ENCODE peak calls at places on chromosomes 6 and 20, in ten cellular contexts. J, S, C, A, T, Q, N, V, Z and P are unnamed samples.

GRCh38 chr6:150301871-150302800 is 66.7 kb upstream of the IYD start:
- DNase-seq in A (no peak), C (no peak), V (no peak), S (no peak), Q (no peak), T (no peak), Z (no peak), J (peak; percentile 84), N (no peak), P (no peak)

GRCh38 chr20:17636523-17637412 is 45.3 kb downstream of the RRBP1 start:
- DNase-seq in Z (no peak), J (no peak), T (peak; percentile 90), V (peak; percentile 84), Q (no peak), S (no peak), N (no peak), C (no peak), A (no peak), P (no peak)

GRCh38 chr6:159309723-159310122 is 140.5 kb downstream of the FNDC1 start:
- DNase-seq in Z (no peak), S (no peak), V (no peak), N (no peak), A (no peak), T (no peak), Q (no peak), J (no peak), C (no peak), P (no peak)

GRCh38 chr6:13315896-13316295 is 12.4 kb downstream of the TBC1D7 start:
- DNase-seq in Q (no peak), T (no peak), Z (no peak), S (no peak), A (no peak), C (no peak), J (no peak), V (no peak), N (no peak), P (no peak)

GRCh38 chr6:75893058-75893775 is 144.2 kb downstream of the MYO6 start:
- DNase-seq in S (no peak), A (no peak), Q (peak; percentile 81), C (no peak), N (no peak), V (peak; percentile 14), T (no peak), J (peak; percentile 36), Z (no peak), P (peak; percentile 78)

GRCh38 chr6:98470821-98471220 is 363.6 kb upstream of the POU3F2 start:
- DNase-seq in T (no peak), V (peak; percentile 1), C (no peak), S (no peak), J (no peak), Z (no peak), N (no peak), Q (no peak), A (no peak), P (no peak)

GRCh38 chr6:83518946-83519489 is 6.7 kb downstream of the PRSS35 start:
- DNase-seq in J (no peak), C (no peak), A (no peak), T (no peak), Q (no peak), V (no peak), N (no peak), S (no peak), Z (no peak), P (peak; percentile 43)

GRCh38 chr20:1876217-1876921 is 18.8 kb upstream of the SIRPA start:
- DNase-seq in S (no peak), Z (no peak), T (no peak), Q (no peak), A (no peak), V (peak; percentile 58), N (no peak), J (peak; percentile 75), C (no peak), P (no peak)

GRCh38 chr6:48542191-48542590 is 431.2 kb upstream of the PTCHD4 start:
- DNase-seq in Q (no peak), C (no peak), N (no peak), J (no peak), S (no peak), Z (no peak), V (no peak), T (no peak), A (no peak), P (no peak)

GRCh38 chr6:26743941-26744699 is 84.6 kb upstream of the ZNF322 start:
- DNase-seq in T (no peak), A (no peak), V (peak; percentile 54), C (no peak), N (no peak), Z (no peak), Q (no peak), J (no peak), S (no peak), P (no peak)

GRCh38 chr6:35782424-35782823 is 1.6 kb downstream of the CLPSL1 start:
- DNase-seq in Q (no peak), V (no peak), C (no peak), S (no peak), Z (no peak), N (no peak), J (peak; percentile 63), A (no peak), T (no peak), P (no peak)

GRCh38 chr6:12725263-12725662 is 8.7 kb downstream of the PHACTR1 start:
- DNase-seq in S (no peak), Z (no peak), A (no peak), V (no peak), J (no peak), T (no peak), Q (no peak), C (no peak), N (no peak), P (no peak)

GRCh38 chr6:20669571-20670314 is 135.5 kb downstream of the CDKAL1 start:
- DNase-seq in A (no peak), V (no peak), S (no peak), Q (no peak), C (no peak), J (no peak), Z (no peak), N (no peak), T (no peak), P (peak; percentile 61)

GRCh38 chr6:37127961-37128862 is 41.7 kb upstream of the PIM1 start:
- DNase-seq in J (peak; percentile 18), N (no peak), A (no peak), S (no peak), V (peak; percentile 76), Z (no peak), C (no peak), T (no peak), Q (no peak), P (no peak)

GRCh38 chr6:38688579-38689087 is 14.3 kb downstream of the GLO1 start:
- DNase-seq in N (no peak), Q (no peak), S (no peak), T (no peak), A (no peak), J (no peak), V (no peak), C (no peak), Z (no peak), P (no peak)

GRCh38 chr20:54070187-54070987 is at the start of gene BCAS1:
- DNase-seq in T (no peak), N (no peak), Z (no peak), C (no peak), V (no peak), J (no peak), S (no peak), Q (no peak), A (no peak), P (no peak)

GRCh38 chr20:42024653-42025052 is 406.5 kb upstream of the CHD6 start:
- DNase-seq in T (no peak), V (peak; percentile 44), A (no peak), J (no peak), S (no peak), N (no peak), Q (no peak), C (no peak), Z (no peak), P (peak; percentile 6)

GRCh38 chr20:36493013-36493800 is 48.1 kb upstream of the MYL9 start:
- DNase-seq in S (no peak), Z (no peak), C (no peak), A (peak; percentile 22), J (no peak), V (peak; percentile 50), T (no peak), Q (no peak), N (no peak), P (peak; percentile 24)

GRCh38 chr6:130575557-130575956 is 209.7 kb downstream of the TMEM200A start:
- DNase-seq in N (no peak), Z (no peak), A (no peak), C (no peak), V (no peak), Q (no peak), T (no peak), S (no peak), J (no peak), P (no peak)

GRCh38 chr6:52230685-52231084 is 13.6 kb downstream of the IL17F start:
- DNase-seq in Z (no peak), Q (no peak), N (no peak), V (no peak), A (no peak), T (no peak), C (no peak), S (no peak), J (no peak), P (no peak)

GRCh38 chr6:152472325-152472724 is 164.8 kb downstream of the SYNE1 start:
- DNase-seq in N (no peak), J (no peak), C (no peak), A (no peak), V (no peak), Z (no peak), Q (no peak), S (no peak), T (no peak), P (no peak)

GRCh38 chr6:155228549-155229166 is 35.2 kb upstream of the CLDN20 start:
- DNase-seq in A (no peak), N (no peak), V (no peak), T (peak; percentile 39), S (no peak), Q (no peak), Z (no peak), C (no peak), J (no peak), P (no peak)

GRCh38 chr20:4703281-4703676 is 18.4 kb upstream of the PRND start:
- DNase-seq in Q (no peak), V (no peak), A (no peak), S (no peak), J (no peak), C (no peak), N (no peak), Z (no peak), T (no peak), P (no peak)

GRCh38 chr6:52496609-52497008 is 76.5 kb downstream of the EFHC1 start:
- DNase-seq in A (no peak), Q (no peak), Z (no peak), V (no peak), S (no peak), N (no peak), C (no peak), T (no peak), J (no peak), P (no peak)

GRCh38 chr20:24651171-24651972 is 181.9 kb downstream of the SYNDIG1 start:
- DNase-seq in N (no peak), Q (no peak), Z (no peak), A (no peak), C (no peak), S (no peak), J (peak; percentile 59), V (no peak), T (no peak), P (no peak)

GRCh38 chr20:38226553-38226952 is 34.0 kb downstream of the KIAA1755 start:
- DNase-seq in Z (no peak), Q (no peak), C (no peak), A (no peak), S (no peak), T (no peak), V (peak; percentile 81), J (no peak), N (no peak), P (no peak)

GRCh38 chr6:44332585-44332984 is 9.9 kb upstream of the SPATS1 start:
- DNase-seq in V (no peak), Z (no peak), Q (no peak), J (no peak), A (no peak), T (no peak), C (no peak), S (no peak), N (no peak), P (no peak)

GRCh38 chr6:97958143-97958542 is 675.1 kb upstream of the MMS22L start:
- DNase-seq in Z (no peak), S (no peak), V (peak; percentile 83), C (no peak), A (no peak), N (no peak), Q (no peak), T (no peak), J (peak; percentile 71), P (no peak)